ENCODE peak calls at places on chromosomes 11 and 22, in five cellular contexts. P, S, Z, U and J are unnamed samples.

GRCh38 chr22:49606562-49606961 is 221.1 kb downstream of the BRD1 start:
- DNase-seq in P (no peak), U (no peak), S (no peak), Z (no peak), J (no peak)

GRCh38 chr22:36419177-36419911 is 31.6 kb upstream of the MYH9 start:
- DNase-seq in S (no peak), Z (no peak), U (no peak), P (no peak), J (no peak)

GRCh38 chr11:29260939-29261705 is 755.7 kb downstream of the KCNA4 start:
- DNase-seq in U (no peak), Z (no peak), S (no peak), P (no peak), J (no peak)

GRCh38 chr11:65321828-65322495 is 7.3 kb downstream of the CDC42EP2 start:
- DNase-seq in U (no peak), Z (no peak), P (no peak), S (no peak), J (no peak)

GRCh38 chr11:88338223-88338661 is 706 bp upstream of the CTSC start:
- DNase-seq in S (no peak), P (peak; percentile 76), Z (peak; percentile 15), U (peak; percentile 22), J (peak; percentile 77)

GRCh38 chr11:70470127-70470526 is 71.8 kb downstream of the CTTN start:
- DNase-seq in U (no peak), Z (no peak), S (no peak), P (no peak), J (no peak)

GRCh38 chr11:71420455-71421241 is 27.5 kb downstream of the DHCR7 start:
- DNase-seq in S (no peak), Z (no peak), U (no peak), P (peak; percentile 51), J (peak; percentile 42)

GRCh38 chr11:1295086-1295485 is 14.3 kb downstream of the TOLLIP start:
- DNase-seq in S (no peak), U (no peak), Z (no peak), P (no peak), J (no peak)

GRCh38 chr11:78753297-78753696 is 178.6 kb upstream of the NARS2 start:
- DNase-seq in Z (no peak), P (no peak), U (no peak), S (no peak), J (no peak)

GRCh38 chr11:117600976-117601708 is 195.9 kb downstream of the DSCAML1 start:
- DNase-seq in P (no peak), U (no peak), S (no peak), Z (no peak), J (no peak)

GRCh38 chr11:57202282-57202681 is 20.5 kb downstream of the LRRC55 start:
- DNase-seq in Z (no peak), S (no peak), P (no peak), U (no peak), J (no peak)

GRCh38 chr11:5420993-5421392 is 918 bp upstream of the OR51Q1 start:
- DNase-seq in S (no peak), U (no peak), Z (no peak), P (no peak), J (no peak)

GRCh38 chr11:34988294-34989255 is 72.2 kb downstream of the PDHX start:
- DNase-seq in P (no peak), Z (no peak), S (no peak), U (no peak), J (no peak)

GRCh38 chr22:31906086-31906485 is 38.2 kb upstream of the YWHAH start:
- DNase-seq in U (no peak), Z (no peak), S (no peak), P (no peak), J (no peak)

GRCh38 chr11:19753451-19754041 is 40.9 kb downstream of the NAV2 start:
- DNase-seq in P (no peak), U (no peak), S (no peak), Z (no peak), J (no peak)

GRCh38 chr11:67408437-67409200 is 4.7 kb downstream of the TBC1D10C start:
- DNase-seq in S (no peak), P (peak; percentile 52), Z (no peak), U (no peak), J (peak; percentile 52)

GRCh38 chr11:134068829-134069425 is at the start of gene JAM3:
- DNase-seq in P (peak; percentile 98), S (peak; percentile 100), Z (peak; percentile 96), U (peak; percentile 95), J (peak; percentile 96)

GRCh38 chr22:39179401-39179827 is 26.9 kb upstream of the CBX7 start:
- DNase-seq in S (peak; percentile 56), P (no peak), U (no peak), Z (no peak), J (no peak)

GRCh38 chr22:31122532-31123291 is at the start of gene INPP5J:
- DNase-seq in U (no peak), Z (no peak), P (no peak), S (peak; percentile 63), J (no peak)

GRCh38 chr11:76799061-76799804 is 16.1 kb downstream of the TSKU start:
- DNase-seq in S (no peak), U (peak; percentile 66), P (peak; percentile 87), Z (peak; percentile 64), J (peak; percentile 84)

GRCh38 chr11:47308050-47308823 is 38.3 kb downstream of the MADD start:
- DNase-seq in U (no peak), S (no peak), Z (no peak), P (no peak), J (no peak)

GRCh38 chr11:74269161-74269809 is 42.2 kb downstream of the P4HA3 start:
- DNase-seq in S (no peak), U (no peak), P (peak; percentile 54), Z (no peak), J (peak; percentile 45)

GRCh38 chr11:96061730-96062524 is 138.0 kb upstream of the MTMR2 start:
- DNase-seq in S (no peak), P (peak; percentile 65), Z (no peak), U (no peak), J (peak; percentile 54)

GRCh38 chr22:44331881-44332714 is 19.3 kb upstream of the SHISAL1 start:
- DNase-seq in U (no peak), Z (no peak), P (no peak), S (no peak), J (no peak)

GRCh38 chr11:68987211-68987610 is 6.4 kb upstream of the MRGPRD start:
- DNase-seq in S (no peak), P (no peak), U (no peak), Z (no peak), J (no peak)

GRCh38 chr11:107770546-107770945 is 58.7 kb upstream of the SLN start:
- DNase-seq in S (no peak), P (no peak), Z (no peak), U (no peak), J (peak; percentile 24)

GRCh38 chr11:120842195-120842594 is 181.7 kb upstream of the TBCEL start:
- DNase-seq in P (no peak), S (no peak), Z (no peak), U (no peak), J (no peak)

GRCh38 chr11:103091024-103091423 is 936 bp downstream of the DCUN1D5 start:
- DNase-seq in P (peak; percentile 14), S (no peak), Z (no peak), U (no peak), J (no peak)

GRCh38 chr11:88475991-88476418 is 138.5 kb upstream of the CTSC start:
- DNase-seq in U (no peak), S (no peak), P (no peak), Z (no peak), J (no peak)

GRCh38 chr11:86910592-86910991 is 44.6 kb downstream of the FZD4 start:
- DNase-seq in Z (no peak), P (no peak), S (no peak), U (no peak), J (no peak)

GRCh38 chr11:129894281-129895125 is 875 bp downstream of the NFRKB start:
- DNase-seq in U (no peak), S (no peak), P (no peak), Z (no peak), J (peak; percentile 31)

GRCh38 chr22:20033045-20033706 is 12.3 kb downstream of the TANGO2 start:
- DNase-seq in Z (no peak), S (no peak), P (no peak), U (no peak), J (no peak)

GRCh38 chr11:45092901-45093760 is 53.3 kb upstream of the PRDM11 start:
- DNase-seq in P (peak; percentile 44), U (no peak), Z (no peak), S (no peak), J (peak; percentile 41)

GRCh38 chr11:30917859-30918478 is 331.8 kb upstream of the MPPED2 start:
- DNase-seq in S (no peak), Z (no peak), U (no peak), P (peak; percentile 9), J (no peak)

GRCh38 chr11:72602250-72602904 is 71.8 kb downstream of the PDE2A start:
- DNase-seq in Z (no peak), U (no peak), S (no peak), P (no peak), J (no peak)

GRCh38 chr11:130191896-130192295 is 32.3 kb downstream of the ST14 start:
- DNase-seq in P (no peak), S (no peak), Z (no peak), U (no peak), J (no peak)

GRCh38 chr22:17866127-17866526 is 91.9 kb upstream of the BID start:
- DNase-seq in U (no peak), S (no peak), Z (no peak), P (no peak), J (no peak)

GRCh38 chr11:69984457-69985261 is 93.5 kb upstream of the ANO1 start:
- DNase-seq in Z (no peak), P (no peak), S (peak; percentile 53), U (no peak), J (no peak)

GRCh38 chr11:117657801-117658200 is 139.2 kb downstream of the DSCAML1 start:
- DNase-seq in S (no peak), U (no peak), Z (no peak), P (no peak), J (no peak)